ENCODE peak calls at places on chromosomes 13 and 19, in six cellular contexts. R is mucosa of descending colon, D is esophagus squamous epithelium, E is cardiac muscle cell, B is PC-9, F is epithelial cell of esophagus. V is an unnamed sample.

GRCh38 chr19:43784251-43784980 is 3.6 kb upstream of the KCNN4 start:
- DNase-seq in E (no peak), R (no peak), F (peak), B (peak), D (no peak), V (peak)

GRCh38 chr13:26551255-26551654 is 6.2 kb upstream of the WASF3 start:
- DNase-seq in E (no peak), B (no peak), R (no peak), D (no peak), F (no peak), V (no peak)

GRCh38 chr13:92355213-92355612 is 871.4 kb upstream of the GPC6 start:
- DNase-seq in R (peak), B (no peak), F (peak), E (peak), D (no peak), V (peak)

GRCh38 chr19:33780251-33780650 is 16.4 kb upstream of the KCTD15 start:
- DNase-seq in E (no peak), R (no peak), D (no peak), B (no peak), F (no peak), V (no peak)

GRCh38 chr13:94033098-94033497 is 446.4 kb downstream of the DCT start:
- DNase-seq in F (no peak), D (no peak), E (no peak), R (no peak), B (no peak), V (no peak)

GRCh38 chr13:99288069-99288468 is 19.1 kb downstream of the GPR183 start:
- DNase-seq in D (no peak), F (no peak), E (no peak), B (no peak), R (no peak), V (no peak)

GRCh38 chr13:27997904-27998522 is 9.5 kb upstream of the URAD start:
- DNase-seq in E (peak), D (no peak), B (no peak), F (peak), R (peak), V (peak)

GRCh38 chr19:41328157-41328817 is 18.3 kb downstream of the CCDC97 start:
- DNase-seq in E (no peak), F (peak), R (no peak), D (no peak), B (no peak), V (no peak)

GRCh38 chr19:850221-850978 is 1.7 kb upstream of the ELANE start:
- DNase-seq in B (peak), E (peak), D (no peak), F (peak), R (peak), V (peak)

GRCh38 chr13:35832551-35832950 is 298.6 kb downstream of the DCLK1 start:
- DNase-seq in D (no peak), E (no peak), R (no peak), B (no peak), F (no peak), V (no peak)

GRCh38 chr13:48731957-48732569 is 78.3 kb downstream of the CYSLTR2 start:
- DNase-seq in B (peak), E (peak), F (peak), D (no peak), R (peak), V (peak)

GRCh38 chr13:67278230-67278629 is 48.1 kb upstream of the PCDH9 start:
- DNase-seq in E (no peak), F (no peak), B (no peak), R (no peak), D (no peak), V (peak)

GRCh38 chr13:110001622-110002275 is 215.4 kb upstream of the IRS2 start:
- DNase-seq in F (peak), R (no peak), D (no peak), B (no peak), E (no peak), V (peak)

GRCh38 chr19:35107541-35107939 is 8.1 kb upstream of the FXYD3 start:
- DNase-seq in F (peak), D (no peak), E (no peak), R (peak), B (peak), V (peak)

GRCh38 chr19:47641891-47642485 is 33.1 kb downstream of the BICRA start:
- DNase-seq in R (no peak), E (no peak), F (peak), D (no peak), B (no peak), V (no peak)

GRCh38 chr19:40588110-40588854 is 11.6 kb downstream of the SHKBP1 start:
- DNase-seq in R (no peak), D (no peak), E (no peak), B (peak), F (peak), V (peak)

GRCh38 chr13:68888832-68889231 is 1218.8 kb upstream of the ATXN8OS start:
- DNase-seq in E (no peak), D (no peak), B (no peak), R (no peak), F (peak), V (no peak)

GRCh38 chr13:100443278-100443997 is 145.2 kb downstream of the GGACT start:
- DNase-seq in D (no peak), F (no peak), R (no peak), E (no peak), B (no peak), V (no peak)

GRCh38 chr13:106997696-106998095 is 429.8 kb upstream of the ARGLU1 start:
- DNase-seq in B (no peak), D (no peak), E (no peak), F (no peak), R (no peak), V (no peak)
- H3K4me3 ChIP-seq in B (no peak), D (no peak), E (no peak), F (no peak), R (no peak), V (no peak)

GRCh38 chr19:4068058-4068966 is 1.6 kb upstream of the ZBTB7A start:
- DNase-seq in F (no peak), D (no peak), E (no peak), R (peak), B (no peak), V (no peak)

GRCh38 chr19:4066176-4066606 is 508 bp downstream of the ZBTB7A start:
- DNase-seq in F (no peak), D (no peak), B (no peak), E (no peak), R (peak), V (no peak)

GRCh38 chr19:4069331-4069959 is 2.7 kb upstream of the ZBTB7A start:
- DNase-seq in F (no peak), B (no peak), D (no peak), E (no peak), R (peak), V (no peak)

GRCh38 chr19:4066682-4067395 is at the start of gene ZBTB7A:
- DNase-seq in B (peak), E (peak), D (peak), F (peak), R (peak), V (peak)

DNA sequence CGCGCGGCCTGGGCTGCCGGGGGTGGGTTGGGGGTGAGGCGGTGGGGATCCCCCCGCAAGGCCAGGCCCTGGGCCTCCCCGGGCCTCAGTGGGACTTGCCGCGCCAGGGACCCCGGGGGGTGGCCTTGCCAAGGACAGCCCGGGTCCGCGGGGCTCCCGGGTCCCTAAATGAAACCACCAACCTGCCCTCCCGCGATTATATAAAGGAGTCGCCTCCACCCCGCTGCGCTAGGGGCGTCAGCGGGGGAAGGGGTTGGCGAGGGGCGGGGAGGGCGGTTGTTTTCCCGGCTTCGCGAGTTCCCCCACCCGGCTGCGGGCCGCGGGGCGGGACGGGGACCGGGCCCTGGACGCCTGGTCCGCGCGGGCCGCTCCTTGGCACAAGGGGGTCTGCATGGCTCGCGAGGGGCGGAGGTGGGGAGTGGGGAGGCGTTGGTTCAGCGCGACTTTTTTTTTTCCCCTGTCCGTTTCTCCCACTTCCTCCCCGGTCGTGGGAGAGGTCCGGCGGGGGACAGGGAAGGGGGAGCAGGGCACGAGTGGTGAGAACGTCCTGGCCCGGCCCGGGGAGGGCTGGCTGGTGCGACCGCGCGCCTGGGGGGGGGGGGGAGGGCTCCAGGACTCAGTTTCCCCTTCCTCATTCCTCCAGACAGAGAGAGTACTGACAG is 828 bp upstream of the ZBTB7A start:
- DNase-seq in B (no peak), R (no peak), F (no peak), D (no peak), E (peak), V (no peak)
- TF ChIP-seq CTCF in B (no peak), R (no peak), F (no peak), D (no peak), E (no peak), V (no peak)

DNA sequence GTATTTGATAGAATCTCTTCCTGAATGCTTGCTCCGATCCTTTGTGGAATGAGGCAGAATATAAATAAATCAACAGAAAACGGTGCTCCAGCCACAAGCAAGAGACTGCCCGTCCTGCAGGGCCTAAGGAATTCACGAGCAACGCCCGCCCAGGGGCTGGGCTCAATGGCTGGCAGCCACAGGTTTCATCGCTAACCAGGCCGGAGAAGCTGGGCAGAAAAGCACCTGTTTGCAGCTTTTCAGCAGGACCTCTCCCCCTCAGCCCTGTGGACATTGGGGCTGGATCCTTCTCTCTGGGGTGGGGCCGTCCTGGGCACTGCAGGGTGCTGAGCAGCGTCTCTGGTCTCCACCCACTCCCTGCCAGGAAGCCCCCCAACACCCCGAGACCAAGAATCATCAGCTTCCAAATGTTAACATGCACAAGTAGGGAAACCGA is 102.5 kb downstream of the GADD45B start:
- DNase-seq in F (peak), B (peak), E (no peak), R (peak), D (no peak), V (peak)
- H3K4me3 ChIP-seq in F (no peak), B (peak), E (peak), R (no peak), D (peak), V (peak)

DNA sequence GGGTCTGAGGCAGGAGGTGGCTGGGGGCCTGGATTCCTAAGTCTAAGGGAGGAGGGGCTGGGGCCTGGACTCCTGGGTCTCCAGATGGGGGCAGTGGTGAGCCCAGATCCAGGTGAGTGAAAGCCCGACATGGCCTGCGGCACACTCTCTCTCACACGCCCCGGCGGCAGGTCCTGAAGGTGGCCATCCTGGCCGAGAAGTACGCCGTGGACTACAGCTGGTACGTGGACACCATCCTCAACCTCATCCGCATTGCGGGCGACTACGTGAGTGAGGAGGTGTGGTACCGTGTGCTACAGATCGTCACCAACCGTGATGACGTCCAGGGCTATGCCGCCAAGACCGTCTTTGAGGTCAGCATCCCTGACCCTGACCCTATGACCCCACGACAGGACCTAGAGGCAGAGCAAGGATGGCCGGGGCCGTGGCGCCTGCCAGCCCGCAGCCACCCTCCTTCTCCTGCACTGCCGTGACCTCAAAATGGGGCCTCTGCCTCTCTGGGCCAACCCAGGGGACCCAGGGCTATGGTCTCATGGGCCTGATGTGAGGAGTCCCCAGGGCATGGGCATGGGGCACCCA is 13.2 kb downstream of the FUZ start:
- DNase-seq in E (no peak), F (no peak), R (no peak), B (no peak), D (no peak), V (no peak)
- TF ChIP-seq CTCF in E (peak), F (no peak), R (no peak), B (no peak), D (no peak), V (peak)

GRCh38 chr13:20125783-20126165 is 35.1 kb downstream of the GJA3 start:
- DNase-seq in D (no peak), F (no peak), B (no peak), E (no peak), R (no peak), V (no peak)

GRCh38 chr13:20126460-20127262 is 34.2 kb downstream of the GJA3 start:
- DNase-seq in D (no peak), F (no peak), E (peak), B (no peak), R (peak), V (no peak)

GRCh38 chr13:20127563-20128458 is 33.0 kb downstream of the GJA3 start:
- DNase-seq in E (peak), D (no peak), F (peak), R (peak), B (peak), V (peak)

GRCh38 chr13:20128459-20128927 is 32.4 kb downstream of the GJA3 start:
- DNase-seq in R (peak), F (peak), D (no peak), B (peak), E (peak), V (no peak)

DNA sequence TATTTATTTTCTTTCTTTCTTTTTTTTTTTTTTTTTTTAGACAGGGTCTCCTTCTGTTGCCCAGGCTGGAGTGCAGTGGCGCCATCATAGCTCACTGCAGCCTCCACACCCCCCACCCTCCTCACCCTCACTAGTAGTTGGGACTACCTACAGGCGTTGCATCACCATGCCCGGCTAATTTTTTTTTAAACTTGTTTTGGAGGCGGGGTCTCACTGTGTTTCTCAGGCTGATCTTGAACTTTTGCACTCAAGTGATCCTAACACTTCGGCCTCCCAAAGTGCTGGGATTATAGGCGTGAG is 33.6 kb downstream of the GJA3 start:
- DNase-seq in B (no peak), R (no peak), E (no peak), F (no peak), D (no peak), V (no peak)
- H3K4me3 ChIP-seq in B (peak), R (no peak), E (peak), F (peak), D (peak), V (peak)

GRCh38 chr13:101942038-101942437 is 459.8 kb downstream of the FGF14 start:
- DNase-seq in B (no peak), F (peak), E (peak), R (peak), D (no peak), V (peak)
- TF ChIP-seq CTCF in B (peak), F (peak), E (peak), R (peak), D (peak), V (peak)